ENCODE peak calls at places on chromosomes 3 and 15, in four cellular contexts. V, I, M and N are unnamed samples.

GRCh38 chr15:60059186-60059585 is 55.1 kb downstream of the FOXB1 start:
- DNase-seq in I (no peak), M (no peak), V (no peak), N (no peak)

GRCh38 chr15:75817151-75817935 is 25.9 kb upstream of the UBE2Q2 start:
- DNase-seq in I (no peak), V (peak), M (no peak), N (peak)

GRCh38 chr3:14525685-14526631 is 14.2 kb downstream of the GRIP2 start:
- DNase-seq in I (peak), M (no peak), V (peak), N (peak)

GRCh38 chr3:70889162-70890045 is 577.0 kb upstream of the MDFIC2 start:
- DNase-seq in M (no peak), V (no peak), I (no peak), N (no peak)

GRCh38 chr3:184642623-184643308 is 69.1 kb downstream of the MAGEF1 start:
- DNase-seq in I (no peak), V (no peak), M (no peak), N (no peak)

GRCh38 chr3:119748996-119749395 is 32.9 kb upstream of the NR1I2 start:
- DNase-seq in I (no peak), V (no peak), M (no peak), N (no peak)

GRCh38 chr3:140586311-140586710 is 91.6 kb upstream of the TRIM42 start:
- DNase-seq in M (no peak), I (no peak), V (no peak), N (no peak)

GRCh38 chr3:27578032-27578431 is 93.8 kb upstream of the SLC4A7 start:
- DNase-seq in I (no peak), M (no peak), V (peak), N (no peak)

GRCh38 chr3:51389423-51390183 is 1.5 kb upstream of the RBM15B start:
- DNase-seq in V (peak), M (peak), I (no peak), N (peak)

GRCh38 chr15:88652456-88653199 is 13.8 kb downstream of the ISG20 start:
- DNase-seq in M (no peak), V (no peak), I (no peak), N (peak)

GRCh38 chr15:61680260-61681037 is 379.8 kb downstream of the VPS13C start:
- DNase-seq in M (no peak), I (no peak), V (no peak), N (no peak)

GRCh38 chr3:122183521-122183892 is at the start of gene CASR:
- DNase-seq in M (no peak), I (no peak), V (no peak), N (peak)

GRCh38 chr15:65033659-65034269 is 4.3 kb upstream of the MTFMT start:
- DNase-seq in M (no peak), V (peak), I (no peak), N (peak)

GRCh38 chr3:22315925-22316324 is 564.9 kb upstream of the ZNF385D start:
- DNase-seq in I (no peak), M (no peak), V (peak), N (no peak)

GRCh38 chr3:70876154-70876553 is 563.7 kb upstream of the MDFIC2 start:
- DNase-seq in V (no peak), M (no peak), I (no peak), N (no peak)

GRCh38 chr3:85867072-85867471 is 908.3 kb downstream of the CADM2 start:
- DNase-seq in V (no peak), I (no peak), M (no peak), N (no peak)

GRCh38 chr3:52891164-52891563 is 6.2 kb downstream of the STIMATE start:
- DNase-seq in V (no peak), I (no peak), M (no peak), N (no peak)

GRCh38 chr3:159669024-159669476 is 319.6 kb upstream of the IL12A start:
- DNase-seq in I (no peak), V (peak), M (no peak), N (no peak)

GRCh38 chr3:59709702-59710555 is 660.1 kb upstream of the CFAP20DC start:
- DNase-seq in V (no peak), I (no peak), M (no peak), N (peak)

GRCh38 chr3:38315488-38316230 is 30.9 kb upstream of the XYLB start:
- DNase-seq in M (peak), V (no peak), I (no peak), N (no peak)

GRCh38 chr3:10198761-10199688 is 34.3 kb downstream of the IRAK2 start:
- DNase-seq in M (no peak), I (no peak), V (peak), N (peak)

GRCh38 chr3:105351821-105352220 is 14.9 kb upstream of the ALCAM start:
- DNase-seq in I (no peak), M (no peak), V (peak), N (no peak)

GRCh38 chr3:107545680-107546120 is 22.9 kb downstream of the BBX start:
- DNase-seq in M (no peak), I (no peak), V (peak), N (no peak)

GRCh38 chr3:17832021-17832420 is 89.6 kb upstream of the TBC1D5 start:
- DNase-seq in M (no peak), V (no peak), I (no peak), N (no peak)

GRCh38 chr3:61632568-61633175 is 71.3 kb downstream of the PTPRG start:
- DNase-seq in M (no peak), I (no peak), V (peak), N (no peak)

GRCh38 chr3:45507820-45508317 is 86.7 kb upstream of the LIMD1 start:
- DNase-seq in I (no peak), M (no peak), V (peak), N (no peak)

GRCh38 chr15:80743189-80743833 is 35.9 kb upstream of the CEMIP start:
- DNase-seq in I (no peak), M (no peak), V (no peak), N (no peak)

GRCh38 chr15:65550681-65551098 is 20.4 kb downstream of the HACD3 start:
- DNase-seq in M (no peak), V (peak), I (no peak), N (no peak)

GRCh38 chr3:51721062-51721745 is 14.3 kb downstream of the GRM2 start:
- DNase-seq in V (no peak), M (no peak), I (no peak), N (no peak)

GRCh38 chr3:9553949-9554513 is 409 bp upstream of the LHFPL4 start:
- DNase-seq in V (no peak), M (no peak), I (no peak), N (no peak)

GRCh38 chr3:105866656-105867653 is 1.9 kb downstream of the CBLB start:
- DNase-seq in M (no peak), V (peak), I (no peak), N (peak)

DNA sequence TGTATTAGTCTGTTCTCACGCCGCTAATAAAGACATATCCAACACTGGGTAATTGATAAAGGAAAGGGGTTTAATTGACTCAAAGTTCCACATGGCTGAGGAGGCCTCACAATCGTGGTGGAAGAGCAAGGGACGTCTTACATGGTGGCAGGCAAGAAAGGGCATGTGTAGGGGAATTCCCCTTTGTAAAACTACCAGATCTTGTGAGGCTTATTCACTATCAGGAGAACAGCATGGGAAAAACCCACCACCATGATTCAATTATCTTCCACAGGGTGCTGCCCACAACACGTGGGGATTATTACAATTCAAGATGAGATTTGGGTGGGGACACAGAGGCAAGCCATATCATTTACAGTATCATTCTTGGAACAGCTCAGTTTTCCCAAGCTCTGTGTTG is 268.0 kb downstream of the SUCLG2 start:
- DNase-seq in I (no peak), M (no peak), V (no peak), N (peak)
- H3K4me3 ChIP-seq in I (no peak), M (no peak), V (no peak), N (no peak)

DNA sequence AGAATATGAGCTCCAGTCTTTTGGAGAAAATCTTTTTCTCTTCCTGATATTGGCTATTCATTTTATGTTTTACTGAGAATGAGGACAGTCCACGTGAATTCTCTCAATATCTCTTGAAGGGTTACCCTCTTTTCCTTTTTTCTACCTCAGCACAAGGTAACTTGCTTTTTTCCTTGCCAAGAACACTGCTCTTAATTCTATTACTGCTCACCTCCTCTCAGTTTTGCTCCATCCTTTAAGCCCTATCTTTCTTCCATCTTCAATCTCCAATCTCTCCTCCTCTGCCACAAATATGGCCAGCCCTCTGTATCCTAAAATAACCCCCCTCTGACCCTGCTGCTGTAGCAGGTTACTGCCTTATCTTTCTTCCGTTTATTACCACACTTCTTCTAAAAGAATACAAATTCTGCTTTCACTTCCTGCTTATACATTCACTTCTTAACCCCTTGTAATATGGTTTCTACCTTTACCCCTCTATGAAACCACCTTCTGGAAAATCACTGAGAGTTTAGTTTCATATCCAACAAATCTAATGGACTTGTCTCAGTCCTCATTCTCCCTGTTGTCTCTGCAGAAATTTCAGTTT is 89.0 kb downstream of the NFKBIZ start:
- DNase-seq in M (no peak), I (no peak), V (no peak), N (peak)
- H3K4me3 ChIP-seq in M (no peak), I (no peak), V (no peak), N (no peak)

DNA sequence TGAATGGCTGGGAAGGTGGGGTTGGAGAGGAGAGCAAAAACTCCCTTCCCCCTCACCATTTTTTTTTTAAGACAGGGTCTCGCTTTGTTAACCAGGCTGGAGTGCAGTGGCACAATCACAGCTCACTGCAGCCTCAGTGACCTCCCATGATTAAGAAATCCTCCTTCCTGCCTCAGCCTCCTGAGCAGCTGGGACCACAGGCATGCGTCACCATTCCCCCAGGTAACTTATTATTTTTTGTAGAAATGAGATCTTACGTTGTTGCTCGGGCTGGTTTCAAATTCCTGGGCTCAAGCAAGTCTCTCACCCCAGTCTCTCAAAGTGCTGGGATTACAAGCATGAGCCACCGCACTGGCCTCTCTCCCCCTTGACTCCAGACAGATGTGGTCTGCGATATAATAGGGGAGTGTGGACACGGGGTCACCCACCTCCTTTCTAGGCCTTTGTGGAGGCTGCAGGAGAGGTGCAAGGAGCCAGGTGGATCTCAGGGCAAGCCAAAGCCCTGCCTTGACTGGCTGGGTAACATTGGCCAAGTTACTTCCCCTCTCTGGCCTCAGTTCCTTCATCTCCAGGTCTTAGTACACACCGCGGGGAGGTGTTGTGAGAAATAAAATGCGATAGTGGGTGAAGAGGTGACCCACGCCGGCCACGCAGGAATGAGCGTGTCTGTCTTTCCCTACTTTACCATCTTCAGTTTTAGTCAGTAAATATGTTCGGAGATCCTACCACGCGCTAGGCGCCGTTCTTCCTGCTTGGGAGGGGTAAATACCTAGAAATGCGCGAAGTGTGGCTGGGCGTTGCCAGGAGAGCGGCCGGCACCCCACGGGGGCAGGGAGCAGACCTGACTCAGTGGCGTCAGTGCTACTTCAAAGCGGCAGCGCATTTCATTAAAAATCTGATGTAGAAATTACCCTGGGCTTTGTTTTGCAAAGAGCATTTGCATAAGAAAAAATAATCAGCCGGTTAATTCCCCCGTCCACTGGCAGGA is 20.2 kb upstream of the CORO2B start:
- DNase-seq in I (no peak), M (no peak), V (no peak), N (no peak)
- H3K4me3 ChIP-seq in I (peak), M (peak), V (no peak), N (no peak)

GRCh38 chr3:54632834-54633233 is 295.0 kb downstream of the LRTM1 start:
- DNase-seq in V (no peak), M (no peak), I (no peak), N (no peak)

GRCh38 chr3:54632281-54632665 is 295.6 kb downstream of the LRTM1 start:
- DNase-seq in V (no peak), M (no peak), I (no peak), N (no peak)

GRCh38 chr3:54634122-54634469 is 293.8 kb downstream of the LRTM1 start:
- DNase-seq in V (no peak), I (no peak), M (no peak), N (no peak)

GRCh38 chr3:54631507-54632280 is 296.2 kb downstream of the LRTM1 start:
- DNase-seq in V (no peak), M (no peak), I (no peak), N (no peak)

DNA sequence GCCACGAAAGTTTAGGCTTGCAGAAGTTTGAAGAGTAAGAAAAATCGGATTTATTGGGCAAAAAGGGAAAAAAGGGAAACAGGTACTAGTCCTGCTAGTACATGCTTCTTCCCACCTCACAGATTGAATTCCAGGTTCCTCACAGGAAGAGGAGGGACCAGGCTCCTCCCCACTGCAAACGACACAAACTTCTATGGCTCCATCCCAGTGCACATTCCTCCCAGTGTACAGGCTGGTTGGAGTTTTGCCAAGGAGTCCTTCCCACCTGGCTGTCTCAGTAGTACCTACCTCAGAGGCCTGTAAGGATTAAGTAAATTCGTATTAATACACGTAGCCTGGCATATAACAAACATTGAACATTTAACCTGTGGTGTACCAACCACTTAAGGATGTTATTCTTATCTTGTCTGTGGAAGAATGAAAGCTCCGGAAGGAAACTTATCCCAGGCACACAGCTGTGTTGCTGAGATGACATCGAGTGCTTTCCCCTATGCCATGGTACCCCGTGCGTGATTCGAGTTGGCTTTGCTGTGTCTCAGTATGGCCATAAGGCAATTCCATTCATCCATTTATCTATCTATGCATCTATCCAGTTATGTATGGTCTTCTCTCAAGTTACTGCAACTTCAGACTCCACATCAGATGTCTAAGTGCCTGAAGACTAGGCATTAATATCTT is 294.3 kb downstream of the LRTM1 start:
- DNase-seq in V (no peak), M (no peak), I (no peak), N (no peak)
- H3K4me3 ChIP-seq in V (no peak), M (no peak), I (no peak), N (no peak)

GRCh38 chr3:114214542-114215341 is 22.6 kb downstream of the ZNF80 start:
- DNase-seq in I (no peak), M (no peak), V (no peak), N (peak)
- H3K4me3 ChIP-seq in I (no peak), M (no peak), V (peak), N (peak)

DNA sequence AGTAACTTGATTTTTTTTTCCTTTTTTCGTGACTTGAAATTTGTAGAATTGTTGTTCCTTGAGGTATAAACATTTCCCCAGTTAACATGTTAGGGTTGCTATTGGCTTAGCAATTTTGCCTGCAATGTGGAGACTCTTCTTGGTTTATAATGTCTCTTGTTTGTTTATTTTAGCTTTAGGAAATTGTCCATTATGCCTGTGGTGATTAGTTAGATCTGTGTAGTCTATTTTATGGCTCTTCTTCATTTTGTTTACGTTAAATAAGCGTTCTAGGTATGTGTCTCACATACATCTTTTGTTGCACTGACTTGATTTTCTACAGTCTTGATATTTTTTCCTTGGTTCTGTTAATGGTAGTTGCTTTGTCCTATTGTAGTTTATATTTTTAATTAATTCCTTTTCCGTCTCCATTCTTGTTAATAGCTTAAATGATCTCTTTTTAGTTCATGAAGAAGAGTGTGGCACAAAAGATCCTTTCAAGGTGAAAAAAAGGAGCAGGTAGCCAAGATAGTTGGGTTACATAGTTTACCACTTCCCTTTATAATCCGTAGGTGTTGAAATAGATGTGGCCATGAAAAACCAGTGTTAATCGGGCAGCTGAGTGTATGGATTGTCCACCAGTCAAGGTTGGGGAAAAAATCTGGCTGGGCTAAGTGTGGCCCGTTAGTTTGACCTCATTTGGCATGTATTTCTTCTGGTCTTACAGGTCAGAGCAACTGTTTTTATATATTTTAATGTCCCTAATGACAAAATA is 12.1 kb downstream of the IQGAP1 start:
- DNase-seq in V (no peak), I (no peak), M (no peak), N (no peak)
- H3K4me3 ChIP-seq in V (peak), I (peak), M (no peak), N (peak)

DNA sequence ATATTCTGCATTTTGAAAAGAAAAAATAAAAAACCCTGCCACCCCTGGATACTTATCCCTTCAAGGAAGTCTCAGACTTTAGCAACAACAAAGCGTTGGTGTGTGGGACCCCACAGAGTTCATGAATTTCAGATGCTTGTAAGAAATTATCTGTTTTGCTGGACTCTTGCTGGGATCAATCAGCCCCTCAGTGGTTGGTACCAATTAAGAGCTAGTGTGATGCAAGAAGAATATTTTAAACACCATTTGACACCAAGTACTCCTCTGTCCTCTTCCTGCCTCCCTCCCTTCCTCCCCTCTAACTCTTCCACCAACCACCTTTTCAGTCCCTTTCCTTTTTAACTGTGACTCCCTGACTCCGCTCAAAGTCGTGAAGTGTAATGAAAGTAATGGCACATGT is 51.5 kb downstream of the SST start:
- DNase-seq in I (no peak), V (no peak), M (no peak), N (no peak)
- H3K4me3 ChIP-seq in I (no peak), V (no peak), M (no peak), N (no peak)